ENCODE peak calls at places on chromosome 5, in eight cellular contexts. C, J, V, N, U, L, I and M are unnamed samples.

GRCh38 chr5:15215056-15215455 is 284.9 kb upstream of the FBXL7 start:
- DNase-seq in V (no peak), C (no peak), L (no peak), N (no peak), U (no peak), I (no peak), J (no peak), M (no peak)

GRCh38 chr5:180340856-180341255 is 12.3 kb downstream of the GFPT2 start:
- DNase-seq in U (no peak), I (no peak), V (peak), J (no peak), C (no peak), N (no peak), L (no peak), M (no peak)

GRCh38 chr5:134784241-134784920 is 25.8 kb downstream of the DDX46 start:
- DNase-seq in U (peak), V (no peak), N (no peak), L (no peak), C (no peak), J (no peak), I (no peak), M (no peak)

GRCh38 chr5:94524841-94525697 is 93.3 kb downstream of the KIAA0825 start:
- DNase-seq in N (no peak), V (peak), J (peak), C (peak), I (peak), L (peak), U (peak), M (peak)

GRCh38 chr5:133930061-133930823 is 38.2 kb downstream of the C5orf15 start:
- DNase-seq in L (no peak), I (no peak), U (no peak), C (no peak), V (peak), J (no peak), N (no peak), M (no peak)

GRCh38 chr5:135216072-135216812 is 182.2 kb upstream of the PITX1 start:
- DNase-seq in V (no peak), U (no peak), L (no peak), C (no peak), J (no peak), I (no peak), N (peak), M (no peak)

GRCh38 chr5:132397224-132397623 is 27.7 kb downstream of the SLC22A5 start:
- DNase-seq in J (no peak), I (no peak), C (no peak), V (no peak), N (no peak), U (no peak), L (no peak), M (no peak)

GRCh38 chr5:142012186-142012785 is 541 bp downstream of the GNPDA1 start:
- DNase-seq in C (peak), L (peak), I (peak), J (peak), U (peak), V (no peak), N (peak), M (peak)

GRCh38 chr5:75951158-75951557 is 132.0 kb upstream of the SV2C start:
- DNase-seq in V (no peak), U (no peak), I (no peak), C (no peak), N (no peak), L (no peak), J (no peak), M (no peak)

GRCh38 chr5:149002053-149002452 is 60.8 kb downstream of the SH3TC2 start:
- DNase-seq in I (peak), V (peak), C (peak), L (peak), U (no peak), N (no peak), J (peak), M (peak)

GRCh38 chr5:171288066-171288465 is 21.0 kb upstream of the TLX3 start:
- DNase-seq in I (no peak), C (no peak), L (no peak), U (no peak), N (no peak), V (peak), J (no peak), M (no peak)

GRCh38 chr5:96961053-96961452 is 25.2 kb downstream of the LNPEP start:
- DNase-seq in C (no peak), I (no peak), J (no peak), L (no peak), V (no peak), N (no peak), U (peak), M (no peak)

DNA sequence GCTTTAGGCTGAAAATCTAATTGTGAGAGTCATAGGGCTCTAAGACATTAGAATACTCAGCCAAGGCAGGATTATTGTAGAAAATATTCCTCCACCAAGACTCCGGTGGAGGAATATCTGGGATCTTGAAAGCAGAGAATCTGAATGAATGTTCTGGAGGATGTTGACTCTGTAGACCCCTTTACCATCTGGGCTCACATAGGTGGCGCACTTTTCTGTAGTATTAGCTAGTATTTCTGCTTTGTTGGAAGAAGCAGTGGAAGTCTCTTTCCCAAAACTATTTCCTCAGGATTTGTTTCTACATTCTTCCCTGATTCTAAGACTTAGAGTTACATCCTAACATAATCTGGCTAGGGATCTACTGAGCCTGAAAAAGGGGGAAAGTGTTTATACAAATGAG is 752.4 kb upstream of the SEMA6A start:
- DNase-seq in L (no peak), N (no peak), C (no peak), V (no peak), I (no peak), J (no peak), U (no peak), M (no peak)
- TF ChIP-seq CTCF in L (no peak), N (peak), C (no peak), V (no peak), I (no peak), J (peak), U (peak), M (no peak)

DNA sequence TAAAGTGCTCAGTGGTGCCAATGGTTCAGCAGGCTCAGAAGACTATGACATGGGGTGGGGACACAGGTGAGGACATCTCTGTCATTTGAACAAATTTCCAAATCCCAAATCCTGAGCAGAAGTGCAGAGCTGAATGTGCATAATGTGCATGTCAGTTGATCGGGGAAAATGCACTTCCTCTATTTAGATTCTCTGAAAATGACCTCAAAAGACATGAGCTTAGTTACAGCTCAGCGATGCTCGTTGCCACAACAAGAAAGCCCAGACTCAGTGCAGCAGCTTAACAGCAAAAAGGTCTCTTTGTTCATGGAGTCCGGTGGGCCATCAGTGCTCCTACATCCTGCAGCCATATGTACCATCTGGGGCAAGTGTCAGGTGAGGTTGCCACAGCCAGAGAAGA is 176.0 kb downstream of the ATPSCKMT start:
- DNase-seq in U (no peak), J (no peak), V (no peak), N (no peak), C (no peak), I (no peak), L (no peak), M (no peak)
- H2AFZ ChIP-seq in U (no peak), J (no peak), V (no peak), N (no peak), C (no peak), I (no peak), L (no peak), M (no peak)

DNA sequence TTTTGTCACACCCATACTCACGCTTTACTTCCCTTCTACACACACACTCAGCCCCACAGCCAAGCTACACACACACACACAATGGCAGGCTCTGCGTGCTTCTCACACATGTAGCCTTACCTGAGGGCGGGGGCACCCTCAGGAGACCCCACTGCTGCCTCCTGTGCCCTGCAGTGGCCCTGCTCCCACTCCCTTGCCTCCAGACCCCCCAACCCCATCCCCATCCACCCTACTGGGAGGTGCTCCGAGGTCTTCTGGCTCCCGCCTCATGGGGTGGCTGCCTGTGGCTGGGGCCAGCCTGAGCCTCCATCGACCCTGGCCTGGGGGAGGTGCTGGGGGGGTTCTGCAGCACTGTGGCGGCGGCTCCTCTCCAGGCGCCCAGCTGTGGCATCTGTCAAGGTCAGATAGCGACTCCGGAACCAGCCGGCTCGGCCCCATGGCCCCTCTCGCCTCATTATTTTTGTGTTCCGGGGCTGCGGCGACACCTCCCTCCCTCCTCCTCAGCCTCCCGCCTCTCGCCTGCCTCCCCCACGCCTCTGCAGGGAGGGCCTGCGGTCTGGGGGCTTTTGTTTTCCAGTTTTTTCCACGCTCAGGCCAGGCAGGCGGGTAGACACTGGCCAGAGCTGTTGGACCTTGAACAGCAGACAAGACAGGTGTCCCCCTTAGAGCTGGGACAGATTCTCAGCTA is 21.7 kb downstream of the CXXC5 start:
- DNase-seq in J (no peak), U (peak), C (peak), I (no peak), N (no peak), L (no peak), V (no peak), M (no peak)
- H3K4me3 ChIP-seq in J (no peak), U (peak), C (peak), I (no peak), N (no peak), L (no peak), V (no peak), M (no peak)

GRCh38 chr5:52007230-52007858 is 624.1 kb downstream of the ISL1 start:
- DNase-seq in V (peak), L (peak), C (peak), I (peak), J (peak), U (peak), N (no peak), M (peak)
- TF ChIP-seq CTCF in V (peak), L (peak), C (peak), I (peak), J (peak), U (peak), N (peak), M (peak)

GRCh38 chr5:143501176-143501840 is 97.8 kb upstream of the NR3C1 start:
- DNase-seq in C (no peak), U (no peak), V (no peak), L (no peak), I (no peak), J (no peak), N (no peak), M (no peak)
- H2AFZ ChIP-seq in C (no peak), U (no peak), V (no peak), L (no peak), I (no peak), J (peak), N (peak), M (no peak)

DNA sequence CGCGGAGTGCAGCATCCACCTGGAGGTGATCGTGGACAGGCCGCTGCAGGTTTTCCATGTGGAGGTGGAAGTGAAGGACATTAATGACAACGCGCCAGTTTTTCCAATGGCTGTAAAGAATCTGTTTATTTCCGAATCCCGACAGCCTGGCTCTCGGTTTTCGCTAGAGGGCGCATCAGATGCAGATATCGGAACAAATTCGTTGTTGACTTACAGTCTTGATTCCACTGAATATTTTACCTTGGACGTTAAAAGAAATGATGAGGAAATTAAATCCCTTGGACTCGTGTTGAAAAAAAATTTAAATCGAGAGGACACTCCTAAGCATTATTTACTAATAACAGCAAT is 611 bp downstream of the PCDHA3 start:
- DNase-seq in I (no peak), J (no peak), C (no peak), L (no peak), N (no peak), U (no peak), V (no peak), M (no peak)
- H3K4me3 ChIP-seq in I (no peak), J (no peak), C (no peak), L (no peak), N (no peak), U (no peak), V (no peak), M (no peak)

GRCh38 chr5:32001284-32001683 is 172.8 kb downstream of the GOLPH3 start:
- DNase-seq in I (no peak), C (no peak), U (no peak), V (no peak), N (no peak), J (no peak), L (no peak), M (no peak)
- TF ChIP-seq CTCF in I (no peak), C (no peak), U (no peak), V (no peak), N (no peak), J (no peak), L (no peak), M (no peak)

GRCh38 chr5:57383093-57383861 is 99.3 kb downstream of the ACTBL2 start:
- DNase-seq in J (no peak), U (peak), N (no peak), I (peak), V (peak), L (peak), C (peak), M (peak)
- H2AFZ ChIP-seq in J (no peak), U (peak), N (peak), I (peak), V (peak), L (peak), C (no peak), M (peak)

GRCh38 chr5:151151793-151152192 is 5.8 kb downstream of the ANXA6 start:
- DNase-seq in N (no peak), U (no peak), V (peak), C (no peak), L (no peak), J (no peak), I (no peak), M (no peak)
- H3K4me3 ChIP-seq in N (no peak), U (no peak), V (no peak), C (no peak), L (no peak), J (no peak), I (no peak), M (no peak)